ENCODE peak calls at places on chromosomes 6 and 20, in six cellular contexts. M, I, Q, Y, G and C are unnamed samples.

GRCh38 chr6:85670573-85670972 is 27.9 kb upstream of the SYNCRIP start:
- DNase-seq in M (no peak), I (peak; percentile 73), Q (peak; percentile 37), G (no peak), Y (no peak), C (no peak)

GRCh38 chr6:110214338-110214737 is 34.1 kb downstream of the CDC40 start:
- DNase-seq in Q (no peak), I (no peak), Y (no peak), M (no peak), G (no peak), C (no peak)

GRCh38 chr20:43853174-43853803 is 61.4 kb upstream of the TOX2 start:
- DNase-seq in G (no peak), Y (no peak), M (no peak), I (peak; percentile 47), Q (no peak), C (no peak)

GRCh38 chr6:4732691-4733315 is 43.4 kb upstream of the CDYL start:
- DNase-seq in I (peak; percentile 96), Q (peak; percentile 71), G (peak; percentile 60), Y (no peak), M (no peak), C (no peak)

GRCh38 chr6:150865406-150866146 is at the start of gene MTHFD1L:
- DNase-seq in M (peak; percentile 92), Y (peak; percentile 88), I (peak; percentile 91), Q (peak; percentile 81), G (peak; percentile 70), C (peak; percentile 48)

GRCh38 chr20:52331655-52332054 is 140.1 kb upstream of the ZFP64 start:
- DNase-seq in Y (no peak), G (no peak), Q (no peak), I (no peak), M (no peak), C (no peak)

GRCh38 chr6:137043710-137044365 is 927 bp downstream of the IL20RA start:
- DNase-seq in I (peak; percentile 50), Q (peak; percentile 64), G (no peak), Y (peak; percentile 48), M (no peak), C (no peak)

GRCh38 chr20:18032977-18033892 is 24.5 kb downstream of the OVOL2 start:
- DNase-seq in I (no peak), Y (peak; percentile 85), M (no peak), Q (no peak), G (no peak), C (no peak)

GRCh38 chr6:88629838-88630462 is 333.5 kb downstream of the RNGTT start:
- DNase-seq in Q (no peak), M (peak; percentile 74), Y (peak; percentile 4), I (no peak), G (no peak), C (peak; percentile 97)

DNA sequence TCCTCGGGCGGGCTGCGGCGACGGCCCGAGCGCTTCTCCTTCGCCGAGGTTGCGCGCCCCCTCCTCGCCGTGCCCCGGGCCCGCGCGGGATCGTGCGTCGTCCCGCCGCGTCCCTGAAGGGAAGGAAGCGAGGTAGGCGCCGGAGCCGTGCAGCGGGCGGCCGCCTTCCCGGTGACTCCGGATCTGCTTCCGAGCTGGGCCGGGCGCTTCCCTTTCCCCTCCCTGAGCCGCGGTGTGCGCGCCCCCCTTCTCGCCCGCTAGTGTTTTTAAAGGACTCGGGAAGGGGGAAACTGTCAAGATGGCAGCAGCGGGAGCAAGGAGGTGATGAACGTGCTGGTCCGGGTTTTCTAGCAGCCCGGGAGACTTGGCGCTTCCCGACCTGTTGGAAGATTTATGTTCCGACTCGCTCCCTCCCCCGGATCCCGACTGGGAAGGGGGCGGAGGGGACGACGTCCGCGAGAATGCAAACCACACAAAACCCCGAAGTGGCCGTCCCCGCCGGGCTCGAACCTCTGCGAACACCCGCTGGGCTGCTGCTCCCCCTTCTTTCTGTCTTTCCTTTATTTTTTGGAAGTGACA is 744 bp upstream of the FOXO3 start:
- DNase-seq in Q (peak; percentile 67), M (no peak), Y (peak; percentile 70), I (peak; percentile 68), G (no peak), C (no peak)
- H3K4me3 ChIP-seq in Q (peak overlapping the region; percentile 98), M (peak overlapping the region; percentile 94), Y (peak overlapping the region; percentile 77), I (peak overlapping the region; percentile 90), G (peak overlapping the region; percentile 82), C (peak overlapping the region; percentile 62)

GRCh38 chr20:32189691-32190607 is 17.6 kb downstream of the PLAGL2 start:
- DNase-seq in G (no peak), Q (peak; percentile 64), I (peak; percentile 31), Y (peak; percentile 52), M (no peak), C (no peak)

GRCh38 chr20:32189123-32189410 is 18.5 kb downstream of the PLAGL2 start:
- DNase-seq in G (no peak), M (no peak), I (no peak), Y (no peak), Q (no peak), C (no peak)

GRCh38 chr20:32190608-32191415 is 16.7 kb downstream of the PLAGL2 start:
- DNase-seq in G (no peak), Q (no peak), Y (no peak), I (no peak), M (no peak), C (no peak)

GRCh38 chr20:32191422-32191821 is 16.1 kb downstream of the PLAGL2 start:
- DNase-seq in G (no peak), Y (no peak), M (no peak), Q (no peak), I (no peak), C (no peak)

DNA sequence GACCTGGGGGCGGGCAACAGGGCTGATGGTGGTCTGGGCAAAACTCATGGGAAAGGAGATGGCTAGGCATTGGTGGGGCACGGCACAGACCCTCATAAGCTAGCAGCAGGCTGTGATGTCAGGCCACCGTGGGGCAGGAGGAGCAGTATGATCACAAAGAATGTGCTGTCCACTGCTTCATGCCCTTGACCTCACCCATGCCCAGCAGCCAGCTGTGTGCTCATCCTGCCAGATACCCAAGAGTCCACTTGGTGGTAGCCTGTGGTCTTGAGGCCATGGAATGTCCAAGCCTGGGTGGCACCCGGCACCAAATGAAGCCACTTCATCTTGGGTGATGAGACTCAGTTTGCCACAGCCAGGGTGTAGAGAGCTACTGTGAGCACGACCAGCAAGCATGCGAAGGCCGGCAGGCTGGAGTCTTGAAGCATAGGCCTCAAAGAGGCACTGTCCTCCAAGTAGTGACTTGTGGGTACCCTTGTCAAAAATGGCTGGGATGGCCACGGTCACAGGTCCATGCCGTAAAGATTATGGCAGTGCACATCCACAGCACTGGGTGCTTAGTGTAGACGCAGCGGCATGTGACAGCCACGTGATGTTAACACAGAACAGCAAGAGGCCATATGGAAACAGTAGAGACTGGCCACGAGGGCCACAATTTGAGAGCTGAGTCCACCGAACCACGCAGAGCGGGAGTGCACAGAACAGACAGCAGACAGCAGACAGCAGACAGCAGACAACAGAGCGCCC is 19.0 kb downstream of the PLAGL2 start:
- DNase-seq in Q (no peak), I (no peak), Y (no peak), M (no peak), G (no peak), C (no peak)
- H3K4me3 ChIP-seq in Q (peak overlapping the region; percentile 70), I (no peak overlapping the region), Y (no peak overlapping the region), M (no peak overlapping the region), G (no peak overlapping the region), C (no peak overlapping the region)

GRCh38 chr6:132512638-132513632 is at the start of gene STX7:
- DNase-seq in I (peak; percentile 92), Y (peak; percentile 92), M (peak; percentile 95), Q (peak; percentile 93), G (peak; percentile 21), C (peak; percentile 72)
- H3K4me3 ChIP-seq in I (peak within 1 kb of the TSS; percentile 79), Y (peak within 1 kb of the TSS; percentile 70), M (peak within 1 kb of the TSS; percentile 69), Q (peak within 1 kb of the TSS; percentile 93), G (peak within 1 kb of the TSS; percentile 96), C (peak within 1 kb of the TSS; percentile 69)

DNA sequence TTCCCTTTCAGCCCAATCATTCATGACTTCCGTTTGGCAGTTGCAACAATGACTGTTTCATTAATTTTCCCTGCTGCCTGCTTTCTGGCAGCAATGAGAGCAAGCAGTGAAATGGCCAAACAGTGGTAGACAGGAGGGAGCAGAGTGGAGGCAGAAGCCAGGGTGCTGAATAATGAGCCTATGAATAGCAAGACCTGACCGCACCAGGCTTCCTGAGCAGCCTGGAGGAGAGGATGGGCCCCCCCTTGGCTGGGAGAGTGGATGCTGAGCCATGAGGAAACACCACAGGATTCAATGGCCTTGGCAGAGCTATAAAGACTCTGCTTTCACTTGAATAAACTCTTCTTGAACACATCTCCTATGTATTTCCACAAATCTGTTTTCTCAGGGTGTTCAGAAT is 68.1 kb upstream of the SNRPB2 start:
- DNase-seq in Y (no peak), I (no peak), G (no peak), M (no peak), Q (no peak), C (no peak)
- H3K4me3 ChIP-seq in Y (no peak overlapping the region), I (no peak overlapping the region), G (no peak overlapping the region), M (no peak overlapping the region), Q (no peak overlapping the region), C (no peak overlapping the region)

GRCh38 chr20:49415005-49415663 is 67.3 kb downstream of the KCNB1 start:
- DNase-seq in M (no peak), Q (no peak), Y (no peak), G (no peak), I (no peak), C (no peak)
- H3K4me3 ChIP-seq in M (no peak overlapping the region), Q (no peak overlapping the region), Y (no peak overlapping the region), G (no peak overlapping the region), I (no peak overlapping the region), C (no peak overlapping the region)

GRCh38 chr6:158853072-158853871 is 34.1 kb upstream of the EZR start:
- DNase-seq in Q (peak; percentile 63), I (peak; percentile 91), Y (peak; percentile 95), M (peak; percentile 57), G (no peak), C (peak; percentile 80)

GRCh38 chr6:158850807-158851115 is 31.6 kb upstream of the EZR start:
- DNase-seq in Q (no peak), Y (no peak), M (no peak), G (no peak), I (peak; percentile 47), C (no peak)

GRCh38 chr6:158853872-158854213 is 34.7 kb upstream of the EZR start:
- DNase-seq in I (no peak), Q (no peak), M (no peak), Y (no peak), G (no peak), C (no peak)

GRCh38 chr6:158854214-158855101 is 35.3 kb upstream of the EZR start:
- DNase-seq in M (no peak), G (no peak), Y (no peak), Q (no peak), I (peak; percentile 23), C (peak; percentile 76)

GRCh38 chr6:158852312-158853071 is 33.3 kb upstream of the EZR start:
- DNase-seq in M (no peak), I (no peak), G (no peak), Y (no peak), Q (no peak), C (no peak)
- H3K4me3 ChIP-seq in M (no peak overlapping the region), I (no peak overlapping the region), G (no peak overlapping the region), Y (no peak overlapping the region), Q (no peak overlapping the region), C (no peak overlapping the region)